ENCODE peak calls at places on chromosome 14, in four cellular contexts. One of them, this sample, is unnamed.

GRCh38 chr14:64364907-64365306 is 23.2 kb upstream of the MTHFD1 start:
- DNase-seq in fibroblast of lung: peak
- DNase-seq in osteocyte: peak
- DNase-seq in tibial nerve: no peak
- DNase-seq in this sample: no peak

GRCh38 chr14:36942522-36943245 is 229.7 kb downstream of the SLC25A21 start:
- DNase-seq in fibroblast of lung: peak
- DNase-seq in osteocyte: no peak
- DNase-seq in tibial nerve: no peak
- DNase-seq in this sample: no peak

GRCh38 chr14:68684466-68685418 is 108.1 kb downstream of the ZFP36L1 start:
- DNase-seq in fibroblast of lung: peak
- DNase-seq in osteocyte: no peak
- DNase-seq in tibial nerve: no peak
- DNase-seq in this sample: no peak

GRCh38 chr14:96538097-96538496 is 35.9 kb downstream of the PAPOLA start:
- DNase-seq in fibroblast of lung: no peak
- DNase-seq in osteocyte: no peak
- DNase-seq in tibial nerve: no peak
- DNase-seq in this sample: no peak

GRCh38 chr14:56059054-56059453 is 59.2 kb upstream of the PELI2 start:
- DNase-seq in fibroblast of lung: no peak
- DNase-seq in osteocyte: no peak
- DNase-seq in tibial nerve: no peak
- DNase-seq in this sample: no peak

GRCh38 chr14:28756896-28757570 is 9.6 kb upstream of the FOXG1 start:
- DNase-seq in fibroblast of lung: peak
- DNase-seq in osteocyte: no peak
- DNase-seq in tibial nerve: no peak
- DNase-seq in this sample: no peak

GRCh38 chr14:31582286-31582691 is 21.1 kb downstream of the NUBPL start:
- DNase-seq in fibroblast of lung: peak
- DNase-seq in osteocyte: no peak
- DNase-seq in tibial nerve: peak
- DNase-seq in this sample: no peak

GRCh38 chr14:90777358-90777757 is 38.9 kb downstream of the TTC7B start:
- DNase-seq in fibroblast of lung: no peak
- DNase-seq in osteocyte: no peak
- DNase-seq in tibial nerve: no peak
- DNase-seq in this sample: no peak

GRCh38 chr14:100306506-100307214 is 416 bp upstream of the SLC25A29 start:
- DNase-seq in fibroblast of lung: peak
- DNase-seq in osteocyte: peak
- DNase-seq in tibial nerve: peak
- DNase-seq in this sample: peak

GRCh38 chr14:89251066-89251465 is 166.0 kb downstream of the FOXN3 start:
- DNase-seq in fibroblast of lung: peak
- DNase-seq in osteocyte: no peak
- DNase-seq in tibial nerve: no peak
- DNase-seq in this sample: no peak

GRCh38 chr14:26596722-26597030 is 1.2 kb downstream of the NOVA1 start:
- DNase-seq in fibroblast of lung: peak
- DNase-seq in osteocyte: no peak
- DNase-seq in tibial nerve: peak
- DNase-seq in this sample: no peak

GRCh38 chr14:101873401-101873800 is 91.0 kb upstream of the DYNC1H1 start:
- DNase-seq in fibroblast of lung: no peak
- DNase-seq in osteocyte: no peak
- DNase-seq in tibial nerve: no peak
- DNase-seq in this sample: no peak

GRCh38 chr14:99793213-99794155 is at the start of gene EML1:
- DNase-seq in fibroblast of lung: peak
- DNase-seq in osteocyte: peak
- DNase-seq in tibial nerve: peak
- DNase-seq in this sample: peak

GRCh38 chr14:100531152-100531551 is 56.1 kb downstream of the BEGAIN start:
- DNase-seq in fibroblast of lung: no peak
- DNase-seq in osteocyte: no peak
- DNase-seq in tibial nerve: peak
- DNase-seq in this sample: no peak

GRCh38 chr14:99260652-99261551 is 11.1 kb downstream of the BCL11B start:
- DNase-seq in fibroblast of lung: no peak
- DNase-seq in osteocyte: no peak
- DNase-seq in tibial nerve: no peak
- DNase-seq in this sample: no peak

GRCh38 chr14:79543966-79544365 is 667.3 kb downstream of the DIO2 start:
- DNase-seq in fibroblast of lung: peak
- DNase-seq in osteocyte: no peak
- DNase-seq in tibial nerve: no peak
- DNase-seq in this sample: no peak
- TF ChIP-seq CTCF in fibroblast of lung: peak
- TF ChIP-seq CTCF in osteocyte: peak
- TF ChIP-seq CTCF in tibial nerve: peak
- TF ChIP-seq CTCF in this sample: peak

DNA sequence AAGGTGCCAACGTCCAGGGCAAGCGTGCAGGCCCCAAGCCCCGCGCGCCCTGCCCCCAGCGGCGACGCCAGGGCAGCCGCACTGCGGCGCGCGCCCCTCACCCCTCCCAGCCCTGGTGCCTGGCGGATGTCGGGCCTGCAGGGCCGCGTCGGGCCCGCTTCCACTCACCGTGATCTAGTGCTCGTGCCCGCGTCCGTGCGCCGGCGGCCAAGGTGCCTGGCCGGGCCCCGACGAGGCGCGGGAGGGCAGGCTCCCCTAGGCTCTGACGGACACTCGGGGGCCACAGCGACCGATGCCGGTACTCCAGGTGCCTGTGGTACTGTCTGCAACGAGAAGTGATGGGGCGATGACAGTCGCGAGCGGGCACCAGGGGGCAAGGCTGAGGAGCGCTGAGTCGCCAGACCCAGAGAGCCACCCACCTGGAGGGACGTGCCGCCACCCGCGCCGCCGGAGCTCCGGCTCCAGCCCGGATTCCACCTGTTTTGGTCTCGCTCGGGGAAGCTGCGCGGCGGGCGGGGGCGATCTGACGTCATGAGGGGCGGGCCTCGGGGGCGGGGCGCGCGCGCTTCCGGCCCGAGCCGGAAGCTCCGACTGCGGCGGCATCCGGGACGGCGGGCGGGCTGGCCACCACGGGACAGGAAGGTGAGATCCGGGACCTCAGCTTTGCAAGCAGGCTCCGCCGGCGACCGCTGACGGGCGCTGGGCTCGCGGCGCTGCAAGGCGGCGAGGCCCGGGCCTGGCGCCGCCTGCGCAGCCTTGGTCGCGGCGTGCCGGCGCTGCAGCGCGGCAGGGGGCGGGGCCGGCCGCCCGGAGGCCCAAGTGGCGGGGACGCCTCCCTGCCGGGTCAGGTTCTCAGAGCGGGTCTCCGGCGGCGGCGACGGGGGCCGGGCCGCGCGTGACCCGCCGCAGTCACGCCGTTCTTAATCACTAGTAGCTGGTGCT is at the start of the genes LYSET and MOAP1:
- DNase-seq in fibroblast of lung: peak
- DNase-seq in osteocyte: peak
- DNase-seq in tibial nerve: peak
- DNase-seq in this sample: peak
- TF ChIP-seq CTCF in fibroblast of lung: no peak
- TF ChIP-seq CTCF in osteocyte: peak
- TF ChIP-seq CTCF in tibial nerve: no peak
- TF ChIP-seq CTCF in this sample: no peak

GRCh38 chr14:53048631-53049030 is 97.8 kb upstream of the FERMT2 start:
- DNase-seq in fibroblast of lung: peak
- DNase-seq in osteocyte: no peak
- DNase-seq in tibial nerve: no peak
- DNase-seq in this sample: no peak

GRCh38 chr14:53044486-53044885 is 93.6 kb upstream of the FERMT2 start:
- DNase-seq in fibroblast of lung: peak
- DNase-seq in osteocyte: no peak
- DNase-seq in tibial nerve: no peak
- DNase-seq in this sample: no peak

GRCh38 chr14:53043107-53043704 is 92.4 kb upstream of the FERMT2 start:
- DNase-seq in fibroblast of lung: peak
- DNase-seq in osteocyte: no peak
- DNase-seq in tibial nerve: no peak
- DNase-seq in this sample: no peak

GRCh38 chr14:53042480-53042879 is 91.6 kb upstream of the FERMT2 start:
- DNase-seq in fibroblast of lung: peak
- DNase-seq in osteocyte: no peak
- DNase-seq in tibial nerve: no peak
- DNase-seq in this sample: no peak

DNA sequence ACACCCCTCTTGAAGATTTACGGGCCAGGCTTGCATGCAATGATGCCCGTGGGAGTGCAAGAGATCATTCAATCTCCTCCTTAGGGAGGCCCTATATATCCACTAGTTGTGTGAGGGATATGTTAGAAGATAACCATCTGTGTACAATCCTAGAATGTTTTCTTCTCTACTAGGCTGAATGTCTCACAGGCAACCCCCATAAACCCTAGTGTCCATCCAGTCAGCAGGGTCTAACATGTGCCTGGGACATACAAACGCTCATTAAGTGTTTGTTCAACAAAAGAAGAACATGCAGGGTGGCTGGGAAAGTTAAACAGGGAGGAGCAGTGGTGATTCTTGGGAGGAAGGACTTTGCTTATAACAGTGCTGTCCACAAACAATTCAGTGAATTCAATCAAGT is 96.5 kb upstream of the FERMT2 start:
- DNase-seq in fibroblast of lung: no peak
- DNase-seq in osteocyte: no peak
- DNase-seq in tibial nerve: no peak
- DNase-seq in this sample: no peak
- TF ChIP-seq CTCF in fibroblast of lung: no peak
- TF ChIP-seq CTCF in osteocyte: no peak
- TF ChIP-seq CTCF in tibial nerve: no peak
- TF ChIP-seq CTCF in this sample: no peak

GRCh38 chr14:77123381-77124344 is 17.9 kb downstream of the ZDHHC22 start:
- DNase-seq in fibroblast of lung: no peak
- DNase-seq in osteocyte: no peak
- DNase-seq in tibial nerve: no peak
- DNase-seq in this sample: no peak

GRCh38 chr14:77125275-77126073 is 16.1 kb downstream of the ZDHHC22 start:
- DNase-seq in fibroblast of lung: no peak
- DNase-seq in osteocyte: no peak
- DNase-seq in tibial nerve: no peak
- DNase-seq in this sample: no peak

GRCh38 chr14:77126074-77126325 is 15.6 kb downstream of the ZDHHC22 start:
- DNase-seq in fibroblast of lung: no peak
- DNase-seq in osteocyte: no peak
- DNase-seq in tibial nerve: no peak
- DNase-seq in this sample: no peak

GRCh38 chr14:77126461-77126990 is 15.1 kb downstream of the ZDHHC22 start:
- DNase-seq in fibroblast of lung: no peak
- DNase-seq in osteocyte: no peak
- DNase-seq in tibial nerve: no peak
- DNase-seq in this sample: no peak

DNA sequence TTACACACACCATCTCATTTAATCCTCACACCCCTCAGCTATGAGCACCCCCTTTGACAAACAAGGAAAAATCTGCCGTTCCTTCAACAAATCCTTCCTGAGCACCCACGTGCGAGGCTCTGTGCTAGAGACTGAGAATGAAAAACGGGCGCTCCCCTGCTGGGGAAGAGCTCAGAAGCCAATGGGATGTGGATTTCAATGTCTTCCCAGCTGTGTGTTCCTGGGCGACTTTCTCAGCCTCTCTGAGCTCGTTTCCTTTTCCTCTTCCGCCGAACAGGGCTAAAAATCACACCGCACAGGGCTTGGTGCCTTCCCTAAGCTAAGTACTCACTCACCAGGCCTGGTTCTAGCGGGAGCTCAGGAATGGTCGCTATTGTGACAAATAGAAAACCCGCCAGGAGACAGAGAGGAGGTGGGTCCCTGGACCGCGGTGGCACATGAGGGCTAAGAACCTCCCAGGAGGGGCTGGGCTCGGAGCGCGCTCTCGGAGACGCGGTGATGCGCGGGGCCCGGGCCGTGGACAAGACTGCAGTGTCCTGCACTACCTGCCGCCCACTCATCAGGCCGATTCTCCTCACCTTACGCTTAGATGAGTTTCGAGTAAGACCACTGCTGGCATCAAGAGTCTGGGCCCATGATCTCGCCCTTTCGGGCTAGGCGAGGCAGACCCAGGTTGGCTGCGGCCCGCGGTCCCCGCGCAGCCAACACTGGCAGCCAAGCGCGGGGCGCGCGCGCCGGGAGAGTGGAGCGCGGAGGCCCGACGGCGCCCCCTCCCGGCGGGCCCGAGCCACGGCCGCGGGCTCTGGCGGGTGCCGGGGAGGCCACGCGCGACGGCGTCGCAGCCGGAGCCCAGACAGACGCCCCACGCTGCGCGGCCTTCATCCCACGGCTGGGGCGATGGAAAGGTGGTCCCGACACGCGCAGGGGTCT is 17.0 kb downstream of the ZDHHC22 start:
- DNase-seq in fibroblast of lung: peak
- DNase-seq in osteocyte: no peak
- DNase-seq in tibial nerve: peak
- DNase-seq in this sample: peak
- TF ChIP-seq CTCF in fibroblast of lung: peak
- TF ChIP-seq CTCF in osteocyte: peak
- TF ChIP-seq CTCF in tibial nerve: peak
- TF ChIP-seq CTCF in this sample: peak

DNA sequence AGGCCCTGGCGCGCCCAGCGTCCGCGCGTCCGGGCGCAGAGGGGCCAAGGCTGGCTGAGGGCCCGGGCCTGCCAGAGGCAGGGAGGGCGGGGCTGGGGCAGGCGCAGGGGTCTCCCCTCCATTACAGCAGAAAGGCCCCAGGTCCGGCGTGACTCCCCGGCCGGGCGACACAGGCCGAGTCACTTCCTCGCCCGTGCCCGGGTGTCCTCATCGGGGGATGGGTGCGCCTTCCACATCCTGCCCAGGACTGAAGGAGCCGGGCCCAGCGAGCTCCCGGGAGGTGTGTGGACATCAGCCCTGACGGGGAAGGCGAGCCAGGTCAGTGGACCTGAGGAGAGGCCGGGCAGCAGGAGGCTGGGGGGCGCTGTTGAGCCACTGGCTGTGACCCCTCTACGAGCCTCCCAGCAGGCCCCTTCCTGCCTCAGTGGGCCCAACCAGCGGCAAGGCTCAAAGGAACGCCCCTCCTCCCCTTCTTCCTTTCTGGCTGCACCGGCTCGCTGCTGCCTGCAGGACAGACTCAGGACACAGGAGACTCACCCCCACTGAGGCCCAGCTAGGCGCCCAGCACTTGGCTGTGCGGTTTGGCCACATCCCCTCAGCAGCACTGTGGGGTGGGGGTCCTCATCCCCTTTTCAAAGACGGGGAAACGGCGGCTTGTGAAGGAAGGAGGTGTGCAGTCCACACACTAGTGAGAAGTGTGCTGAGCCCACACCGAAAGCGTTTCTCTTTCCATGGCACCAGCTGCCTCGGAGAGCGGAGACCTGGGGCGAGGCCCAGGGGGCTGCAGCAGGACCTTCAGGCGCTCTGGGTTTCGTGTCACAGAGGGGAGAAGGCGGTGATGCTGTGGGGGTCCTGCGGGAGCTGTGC is 606 bp downstream of the TNFAIP2 start:
- DNase-seq in fibroblast of lung: no peak
- DNase-seq in osteocyte: no peak
- DNase-seq in tibial nerve: peak
- DNase-seq in this sample: peak
- TF ChIP-seq CTCF in fibroblast of lung: peak
- TF ChIP-seq CTCF in osteocyte: peak
- TF ChIP-seq CTCF in tibial nerve: peak
- TF ChIP-seq CTCF in this sample: peak

GRCh38 chr14:42378274-42378673 is 771.6 kb downstream of the LRFN5 start:
- DNase-seq in fibroblast of lung: no peak
- DNase-seq in osteocyte: no peak
- DNase-seq in tibial nerve: no peak
- DNase-seq in this sample: no peak
- TF ChIP-seq CTCF in fibroblast of lung: no peak
- TF ChIP-seq CTCF in osteocyte: no peak
- TF ChIP-seq CTCF in tibial nerve: no peak
- TF ChIP-seq CTCF in this sample: no peak

This sample was measured in mesothelial cell of epicardium.